ENCODE peak calls at places on chromosome 17, in five cellular contexts. One of them, this sample, is unnamed.

GRCh38 chr17:62616993-62617893 is 10.2 kb upstream of the MRC2 start:
- DNase-seq in GM12878: no peak
- DNase-seq in K562: no peak
- DNase-seq in upper lobe of left lung: no peak
- DNase-seq in stomach: no peak
- DNase-seq in this sample: no peak

GRCh38 chr17:13981881-13982280 is 87.4 kb upstream of the COX10 start:
- DNase-seq in GM12878: no peak
- DNase-seq in K562: no peak
- DNase-seq in stomach: no peak
- DNase-seq in upper lobe of left lung: no peak
- DNase-seq in this sample: no peak

GRCh38 chr17:6392609-6393367 is 42.1 kb downstream of the AIPL1 start:
- DNase-seq in upper lobe of left lung: no peak
- DNase-seq in GM12878: no peak
- DNase-seq in stomach: no peak
- DNase-seq in K562: no peak
- DNase-seq in this sample: no peak

GRCh38 chr17:7548585-7549400 is at the start of gene TNFSF12:
- DNase-seq in upper lobe of left lung: peak; percentile 78
- DNase-seq in K562: peak; percentile 60
- DNase-seq in stomach: peak; percentile 55
- DNase-seq in GM12878: no peak
- DNase-seq in this sample: peak; percentile 63

GRCh38 chr17:40316571-40317344 is 7.8 kb downstream of the RARA start:
- DNase-seq in K562: no peak
- DNase-seq in stomach: peak; percentile 45
- DNase-seq in upper lobe of left lung: peak; percentile 61
- DNase-seq in GM12878: no peak
- DNase-seq in this sample: no peak

GRCh38 chr17:27408891-27409290 is 47.4 kb upstream of the KSR1 start:
- DNase-seq in stomach: peak; percentile 10
- DNase-seq in upper lobe of left lung: no peak
- DNase-seq in K562: no peak
- DNase-seq in GM12878: no peak
- DNase-seq in this sample: no peak

GRCh38 chr17:50514388-50514787 is 6.1 kb downstream of the MYCBPAP start:
- DNase-seq in stomach: no peak
- DNase-seq in GM12878: no peak
- DNase-seq in K562: no peak
- DNase-seq in upper lobe of left lung: no peak
- DNase-seq in this sample: no peak

GRCh38 chr17:3845361-3845753 is 689 bp downstream of the NCBP3 start:
- DNase-seq in upper lobe of left lung: no peak
- DNase-seq in GM12878: no peak
- DNase-seq in K562: peak; percentile 31
- DNase-seq in stomach: no peak
- DNase-seq in this sample: no peak

GRCh38 chr17:42101513-42102292 is 3.4 kb upstream of the ZNF385C start:
- DNase-seq in GM12878: no peak
- DNase-seq in stomach: peak; percentile 71
- DNase-seq in upper lobe of left lung: peak; percentile 68
- DNase-seq in K562: peak; percentile 89
- DNase-seq in this sample: peak; percentile 86

GRCh38 chr17:79365836-79366831 is 244.7 kb downstream of the RBFOX3 start:
- DNase-seq in GM12878: no peak
- DNase-seq in K562: no peak
- DNase-seq in upper lobe of left lung: no peak
- DNase-seq in stomach: no peak
- DNase-seq in this sample: no peak
- TF ChIP-seq EP300 in GM12878: no peak
- TF ChIP-seq EP300 in K562: no peak
- TF ChIP-seq EP300 in upper lobe of left lung: no peak
- TF ChIP-seq EP300 in stomach: no peak
- TF ChIP-seq EP300 in this sample: no peak

GRCh38 chr17:44248220-44248529 is 19.8 kb downstream of the SLC4A1 start:
- DNase-seq in K562: no peak
- DNase-seq in stomach: no peak
- DNase-seq in GM12878: no peak
- DNase-seq in upper lobe of left lung: no peak
- DNase-seq in this sample: no peak

GRCh38 chr17:44251062-44251461 is 16.9 kb downstream of the SLC4A1 start:
- DNase-seq in K562: no peak
- DNase-seq in upper lobe of left lung: no peak
- DNase-seq in GM12878: no peak
- DNase-seq in stomach: no peak
- DNase-seq in this sample: no peak

GRCh38 chr17:44253021-44253420 is 14.9 kb downstream of the SLC4A1 start:
- DNase-seq in upper lobe of left lung: no peak
- DNase-seq in stomach: no peak
- DNase-seq in GM12878: no peak
- DNase-seq in K562: no peak
- DNase-seq in this sample: no peak

GRCh38 chr17:44249501-44250246 is 18.3 kb downstream of the SLC4A1 start:
- DNase-seq in K562: no peak
- DNase-seq in upper lobe of left lung: no peak
- DNase-seq in stomach: no peak
- DNase-seq in GM12878: no peak
- DNase-seq in this sample: no peak

DNA sequence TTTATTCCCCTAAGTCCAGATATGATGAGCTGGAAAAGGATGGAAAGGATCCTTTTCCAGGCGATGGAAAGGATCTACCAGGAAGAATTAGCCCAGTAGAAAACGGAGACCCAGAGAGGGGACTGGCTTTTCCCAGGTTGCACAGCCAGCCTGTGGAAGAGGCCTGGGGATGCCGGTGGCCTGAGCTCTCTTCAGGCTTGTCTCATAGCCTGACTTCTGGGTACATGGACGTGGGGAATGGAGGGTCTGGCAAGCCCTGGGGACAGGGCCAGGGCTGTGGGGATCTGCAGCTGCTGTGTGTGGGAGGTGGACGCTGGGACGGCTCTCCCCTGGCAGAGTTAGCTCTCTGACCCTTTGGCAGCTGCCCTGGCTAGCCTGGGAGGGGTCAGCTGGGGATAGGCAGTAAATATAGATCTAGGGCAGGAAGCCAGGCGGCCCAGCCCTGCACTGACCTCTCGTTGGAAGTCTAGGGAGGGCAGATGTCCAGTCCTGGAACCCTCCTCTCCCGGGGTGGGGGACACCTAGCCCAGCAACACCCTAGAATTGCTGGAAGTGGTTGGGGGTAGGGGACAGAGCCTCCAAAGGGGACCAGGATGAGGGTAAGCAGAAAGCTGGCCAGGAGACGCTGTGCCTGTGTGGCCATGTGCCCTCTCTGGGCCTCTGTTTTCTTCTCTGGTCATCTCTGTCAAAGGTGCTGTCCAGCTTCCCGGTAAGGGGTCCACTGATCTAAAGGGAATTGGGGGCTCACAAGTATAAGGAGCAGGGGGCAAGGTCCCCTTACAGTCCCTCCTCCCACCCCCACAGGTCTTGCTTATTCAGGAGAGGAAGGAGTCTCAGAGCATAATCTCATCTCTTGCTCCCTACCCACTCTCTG is 20.4 kb downstream of the SLC4A1 start:
- DNase-seq in GM12878: no peak
- DNase-seq in stomach: peak; percentile 34
- DNase-seq in K562: no peak
- DNase-seq in upper lobe of left lung: peak; percentile 28
- DNase-seq in this sample: no peak
- H3K4me1 ChIP-seq in GM12878: peaks cover 36% of the 10 kb centered on the region
- H3K4me1 ChIP-seq in stomach: peaks cover 25% of the 10 kb centered on the region
- H3K4me1 ChIP-seq in K562: peaks cover 38% of the 10 kb centered on the region
- H3K4me1 ChIP-seq in upper lobe of left lung: peaks cover 20% of the 10 kb centered on the region
- H3K4me1 ChIP-seq in this sample: peaks cover 11% of the 10 kb centered on the region

GRCh38 chr17:57862410-57862989 is 12.7 kb upstream of the MRPS23 start:
- DNase-seq in GM12878: no peak
- DNase-seq in K562: no peak
- DNase-seq in upper lobe of left lung: no peak
- DNase-seq in stomach: no peak
- DNase-seq in this sample: no peak

GRCh38 chr17:57860414-57860999 is 10.7 kb upstream of the MRPS23 start:
- DNase-seq in GM12878: no peak
- DNase-seq in upper lobe of left lung: no peak
- DNase-seq in K562: no peak
- DNase-seq in stomach: no peak
- DNase-seq in this sample: no peak

GRCh38 chr17:57859601-57860413 is 10.0 kb upstream of the MRPS23 start:
- DNase-seq in stomach: no peak
- DNase-seq in GM12878: no peak
- DNase-seq in K562: no peak
- DNase-seq in upper lobe of left lung: no peak
- DNase-seq in this sample: no peak

GRCh38 chr17:57861737-57862409 is 12.0 kb upstream of the MRPS23 start:
- DNase-seq in K562: no peak
- DNase-seq in stomach: peak; percentile 70
- DNase-seq in upper lobe of left lung: peak; percentile 69
- DNase-seq in GM12878: no peak
- DNase-seq in this sample: peak; percentile 51

DNA sequence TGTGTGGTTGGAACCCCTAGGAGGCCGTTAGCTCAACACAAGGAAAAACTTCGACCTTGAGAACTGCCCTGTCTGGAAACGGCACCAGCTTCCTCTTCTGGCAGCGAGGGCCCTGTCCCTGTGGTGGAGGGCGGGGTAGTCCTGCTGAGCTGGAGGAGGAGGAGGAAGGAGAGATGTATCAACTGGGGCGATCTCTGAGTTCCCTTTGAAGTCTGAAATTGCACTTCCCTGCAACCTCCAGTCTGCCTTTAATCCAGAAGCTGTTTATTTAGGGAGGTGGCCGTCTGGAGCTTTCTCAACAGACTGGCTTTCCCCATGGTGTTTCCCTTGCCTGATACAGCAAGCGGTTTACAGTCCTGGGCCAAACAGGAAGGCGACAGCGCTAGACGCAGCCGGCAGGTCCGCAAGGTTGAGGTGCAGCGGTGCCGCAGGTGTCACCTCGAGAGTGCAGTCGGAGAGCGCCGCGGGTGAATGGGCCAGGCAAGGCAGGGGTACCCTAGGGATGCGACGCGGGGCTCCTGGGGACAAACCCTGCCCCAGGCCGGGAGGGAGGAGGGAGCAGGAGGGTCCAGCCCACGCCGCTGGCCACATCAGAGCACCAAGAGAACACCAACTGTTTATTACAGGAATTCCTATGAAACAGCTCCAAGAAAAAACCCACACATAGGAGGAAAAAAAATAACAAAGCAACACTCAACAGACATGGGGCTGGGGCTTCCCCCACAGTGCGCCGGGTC is 11.3 kb upstream of the MRPS23 start:
- DNase-seq in upper lobe of left lung: peak; percentile 82
- DNase-seq in stomach: peak; percentile 84
- DNase-seq in K562: peak; percentile 64
- DNase-seq in GM12878: no peak
- DNase-seq in this sample: no peak
- TF ChIP-seq EP300 in upper lobe of left lung: no peak
- TF ChIP-seq EP300 in stomach: no peak
- TF ChIP-seq EP300 in K562: no peak
- TF ChIP-seq EP300 in GM12878: no peak
- TF ChIP-seq EP300 in this sample: peak; percentile 23

GRCh38 chr17:79042421-79043190 is 18.6 kb downstream of the C1QTNF1 start:
- DNase-seq in K562: peak; percentile 57
- DNase-seq in stomach: peak; percentile 87
- DNase-seq in upper lobe of left lung: peak; percentile 82
- DNase-seq in GM12878: no peak
- DNase-seq in this sample: peak; percentile 50

GRCh38 chr17:79041723-79042420 is 17.9 kb downstream of the C1QTNF1 start:
- DNase-seq in K562: no peak
- DNase-seq in GM12878: no peak
- DNase-seq in upper lobe of left lung: no peak
- DNase-seq in stomach: no peak
- DNase-seq in this sample: no peak

GRCh38 chr17:79039171-79039570 is 15.2 kb downstream of the C1QTNF1 start:
- DNase-seq in GM12878: no peak
- DNase-seq in upper lobe of left lung: no peak
- DNase-seq in K562: no peak
- DNase-seq in stomach: no peak
- DNase-seq in this sample: no peak

GRCh38 chr17:79043191-79043930 is 19.4 kb downstream of the C1QTNF1 start:
- DNase-seq in stomach: no peak
- DNase-seq in GM12878: no peak
- DNase-seq in upper lobe of left lung: no peak
- DNase-seq in K562: no peak
- DNase-seq in this sample: no peak

GRCh38 chr17:79041041-79041570 is 17.1 kb downstream of the C1QTNF1 start:
- DNase-seq in upper lobe of left lung: no peak
- DNase-seq in GM12878: no peak
- DNase-seq in stomach: no peak
- DNase-seq in K562: no peak
- DNase-seq in this sample: no peak
- H3K4me1 ChIP-seq in upper lobe of left lung: peaks cover 22% of the 10 kb centered on the region
- H3K4me1 ChIP-seq in GM12878: peaks cover 10% of the 10 kb centered on the region
- H3K4me1 ChIP-seq in stomach: peaks cover 10% of the 10 kb centered on the region
- H3K4me1 ChIP-seq in K562: peaks cover 3% of the 10 kb centered on the region
- H3K4me1 ChIP-seq in this sample: peaks cover 8% of the 10 kb centered on the region